ENCODE peak calls at places on chromosomes 3 and 15, in ten cellular contexts. P is naive thymus-derived CD4-positive, alpha-beta T cell; W is activated CD8-positive, alpha-beta memory T cell treated with anti-CD3 and anti-CD28 coated beads for 1 hour; E is COR-L47; C is activated CD4-positive, alpha-beta T cell treated with anti-CD3 and anti-CD28 coated beads for 48 hours; F is B cell; L is stimulated activated naive CD4-positive, alpha-beta T cell; Q is AG08395; N is activated CD4-positive, CD25-positive, alpha-beta regulatory T cell treated with anti-CD3 and anti-CD28 coated beads, Interleukin-2, amount 50 U/mL, for 16 hours; O is left ventricle myocardium superior. U is an unnamed sample.

GRCh38 chr3:197026481-197026866 is 3.1 kb downstream of the MELTF start:
- DNase-seq in P (no peak), W (no peak), E (no peak), C (no peak), F (no peak), L (no peak), Q (no peak), N (no peak), O (no peak), U (no peak)

GRCh38 chr3:115588201-115588600 is 35.1 kb upstream of the GAP43 start:
- DNase-seq in P (no peak), W (no peak), E (no peak), C (no peak), F (no peak), L (no peak), Q (no peak), N (no peak), O (no peak), U (no peak)

GRCh38 chr15:88635343-88635742 is 3.5 kb upstream of the ISG20 start:
- DNase-seq in P (peak), W (no peak), E (no peak), C (peak), F (no peak), L (peak), Q (no peak), N (no peak), O (no peak), U (peak)

GRCh38 chr3:180433172-180433571 is 168.8 kb upstream of the TTC14 start:
- DNase-seq in P (no peak), W (no peak), E (no peak), C (no peak), F (no peak), L (no peak), Q (no peak), N (no peak), O (no peak), U (no peak)

GRCh38 chr3:45104715-45105711 is 41.2 kb downstream of the CDCP1 start:
- DNase-seq in P (no peak), W (no peak), E (no peak), C (no peak), F (no peak), L (peak), Q (peak), N (no peak), O (no peak), U (no peak)

GRCh38 chr3:125437631-125438435 is 62.7 kb upstream of the ZNF148 start:
- DNase-seq in P (peak), W (peak), E (peak), C (peak), F (peak), L (peak), Q (peak), N (peak), O (peak), U (peak)

GRCh38 chr3:120348065-120348980 is 831 bp downstream of the LRRC58 start:
- DNase-seq in P (peak), W (no peak), E (no peak), C (peak), F (peak), L (peak), Q (no peak), N (peak), O (no peak), U (peak)

GRCh38 chr15:100889359-100890058 is 9.9 kb downstream of the ALDH1A3 start:
- DNase-seq in P (no peak), W (no peak), E (no peak), C (no peak), F (no peak), L (no peak), Q (peak), N (no peak), O (peak), U (no peak)

GRCh38 chr3:89411211-89411610 is 303.8 kb downstream of the EPHA3 start:
- DNase-seq in P (no peak), W (no peak), E (no peak), C (no peak), F (no peak), L (no peak), Q (no peak), N (no peak), O (no peak), U (no peak)

GRCh38 chr3:169886671-169887070 is 16.9 kb upstream of the LRRC31 start:
- DNase-seq in P (no peak), W (no peak), E (no peak), C (no peak), F (no peak), L (no peak), Q (peak), N (no peak), O (peak), U (no peak)

GRCh38 chr15:87707076-87707475 is 549.5 kb downstream of the NTRK3 start:
- DNase-seq in P (no peak), W (no peak), E (no peak), C (no peak), F (no peak), L (no peak), Q (no peak), N (no peak), O (no peak), U (no peak)

U was measured in T-cell.